ENCODE peak calls at places on chromosomes 16 and 17, in seven cellular contexts. E is foreskin fibroblast, Y is fibroblast of the aortic adventitia, R is AG08396, N is T-helper 1 cell, Q is IMR-90, B is NCI-H1092. I is an unnamed sample.

GRCh38 chr16:49504626-49505025 is 131.0 kb downstream of the C16orf78 start:
- DNase-seq in E (no peak), Y (no peak), R (no peak), N (no peak), Q (no peak), B (no peak), I (no peak)

GRCh38 chr16:1877804-1878203 is 5.8 kb upstream of the MEIOB start:
- DNase-seq in E (no peak), Y (no peak), R (no peak), N (no peak), Q (no peak), B (no peak), I (peak)

GRCh38 chr17:58960068-58960467 is 146.6 kb downstream of the TRIM37 start:
- DNase-seq in E (peak), Y (peak), R (peak), N (no peak), Q (peak), B (no peak), I (peak)

GRCh38 chr16:51134269-51134812 is 16.7 kb downstream of the SALL1 start:
- DNase-seq in E (no peak), Y (no peak), R (no peak), N (no peak), Q (no peak), B (no peak), I (no peak)

GRCh38 chr16:71927383-71927782 is 32.1 kb downstream of the IST1 start:
- DNase-seq in E (peak), Y (peak), R (peak), N (no peak), Q (peak), B (no peak), I (no peak)

GRCh38 chr16:85396879-85397871 is 215.9 kb upstream of the GSE1 start:
- DNase-seq in E (no peak), Y (no peak), R (no peak), N (no peak), Q (no peak), B (no peak), I (no peak)

GRCh38 chr17:66313995-66314659 is 11.7 kb downstream of the PRKCA start:
- DNase-seq in E (no peak), Y (no peak), R (no peak), N (no peak), Q (no peak), B (no peak), I (no peak)

GRCh38 chr16:81774348-81774747 is 4.7 kb upstream of the PLCG2 start:
- DNase-seq in E (no peak), Y (no peak), R (no peak), N (no peak), Q (no peak), B (no peak), I (no peak)

GRCh38 chr16:24771132-24771778 is 41.8 kb downstream of the TNRC6A start:
- DNase-seq in E (peak), Y (peak), R (peak), N (no peak), Q (peak), B (no peak), I (no peak)

GRCh38 chr16:49652441-49653175 is 203.3 kb downstream of the ZNF423 start:
- DNase-seq in E (peak), Y (peak), R (no peak), N (no peak), Q (no peak), B (peak), I (no peak)

GRCh38 chr17:40538936-40539705 is 26.2 kb downstream of the CCR7 start:
- DNase-seq in E (no peak), Y (no peak), R (no peak), N (no peak), Q (no peak), B (no peak), I (no peak)

GRCh38 chr16:72129976-72130656 is 36.5 kb downstream of the DHX38 start:
- DNase-seq in E (no peak), Y (no peak), R (no peak), N (no peak), Q (no peak), B (no peak), I (no peak)

GRCh38 chr17:65385071-65385470 is 176.4 kb downstream of the AXIN2 start:
- DNase-seq in E (no peak), Y (no peak), R (no peak), N (no peak), Q (no peak), B (no peak), I (no peak)

GRCh38 chr16:30680326-30680725 is 18.6 kb upstream of the SRCAP start:
- DNase-seq in E (no peak), Y (no peak), R (no peak), N (no peak), Q (no peak), B (no peak), I (no peak)

GRCh38 chr16:84053237-84053636 is 10.6 kb upstream of the SLC38A8 start:
- DNase-seq in E (no peak), Y (no peak), R (no peak), N (no peak), Q (no peak), B (no peak), I (no peak)

GRCh38 chr16:86765389-86766026 is 187.2 kb downstream of the FOXL1 start:
- DNase-seq in E (no peak), Y (no peak), R (no peak), N (no peak), Q (no peak), B (no peak), I (no peak)

GRCh38 chr17:8231701-8232100 is 16.2 kb downstream of the CTC1 start:
- DNase-seq in E (no peak), Y (no peak), R (no peak), N (no peak), Q (no peak), B (no peak), I (no peak)

GRCh38 chr16:4687946-4688673 is 5.3 kb upstream of the NUDT16L1 start:
- DNase-seq in E (no peak), Y (no peak), R (no peak), N (no peak), Q (no peak), B (no peak), I (no peak)

GRCh38 chr17:35749560-35750412 is 3.3 kb downstream of the GAS2L2 start:
- DNase-seq in E (no peak), Y (peak), R (peak), N (no peak), Q (peak), B (no peak), I (no peak)

GRCh38 chr16:1311738-1312458 is 2.5 kb downstream of the UBE2I start:
- DNase-seq in E (peak), Y (peak), R (no peak), N (no peak), Q (peak), B (no peak), I (no peak)